ENCODE peak calls at places on chromosomes 13 and 19, in four cellular contexts. G is spleen, H is HAP-1, O is NCI-H460. I is an unnamed sample.

GRCh38 chr13:73138276-73138950 is 79.6 kb downstream of the KLF5 start:
- DNase-seq in G (no peak), H (no peak), O (no peak), I (no peak)

GRCh38 chr13:19589312-19589711 is 28.0 kb upstream of the TPTE2 start:
- DNase-seq in G (no peak), H (no peak), O (no peak), I (no peak)

GRCh38 chr19:1471514-1472107 is 7.4 kb downstream of the C19orf25 start:
- DNase-seq in G (no peak), H (no peak), O (no peak), I (no peak)

GRCh38 chr13:60158321-60158801 is 5.4 kb downstream of the DIAPH3 start:
- DNase-seq in G (no peak), H (peak), O (no peak), I (no peak)

GRCh38 chr19:4496304-4496703 is 22.0 kb downstream of the PLIN4 start:
- DNase-seq in G (no peak), H (no peak), O (no peak), I (no peak)

GRCh38 chr19:58037927-58038687 is 4.3 kb downstream of the ZSCAN1 start:
- DNase-seq in G (no peak), H (no peak), O (no peak), I (no peak)

GRCh38 chr19:56108447-56109195 is 12.5 kb downstream of the ZNF787 start:
- DNase-seq in G (no peak), H (no peak), O (no peak), I (peak)

GRCh38 chr19:58328999-58329398 is 2.2 kb downstream of the ZSCAN22 start:
- DNase-seq in G (no peak), H (peak), O (no peak), I (no peak)

GRCh38 chr13:83215627-83216026 is 666.6 kb downstream of the SLITRK1 start:
- DNase-seq in G (no peak), H (no peak), O (no peak), I (no peak)

GRCh38 chr13:29868581-29868980 is 18.2 kb upstream of the UBL3 start:
- DNase-seq in G (no peak), H (no peak), O (no peak), I (no peak)

GRCh38 chr19:48176226-48176625 is 5.7 kb downstream of the ZSWIM9 start:
- DNase-seq in G (no peak), H (no peak), O (no peak), I (no peak)

GRCh38 chr13:34207334-34207733 is 389.4 kb downstream of the RFC3 start:
- DNase-seq in G (no peak), H (no peak), O (no peak), I (no peak)

GRCh38 chr13:21060827-21061076 is 634 bp downstream of the LATS2 start:
- DNase-seq in G (no peak), H (no peak), O (no peak), I (no peak)

GRCh38 chr19:1150333-1151036 is 23.6 kb downstream of the SBNO2 start:
- DNase-seq in G (no peak), H (no peak), O (no peak), I (no peak)

GRCh38 chr13:43079392-43079931 is 56.1 kb downstream of the DNAJC15 start:
- DNase-seq in G (no peak), H (no peak), O (no peak), I (no peak)

GRCh38 chr13:43446126-43446525 is 340.6 kb downstream of the ENOX1 start:
- DNase-seq in G (no peak), H (no peak), O (no peak), I (no peak)

GRCh38 chr19:1355258-1355973 is 28.3 kb upstream of the NDUFS7 start:
- DNase-seq in G (no peak), H (no peak), O (no peak), I (no peak)

GRCh38 chr13:84096221-84096620 is 213.9 kb upstream of the SLITRK1 start:
- DNase-seq in G (no peak), H (no peak), O (no peak), I (no peak)

GRCh38 chr13:27792393-27793218 is at the start of gene GSX1:
- DNase-seq in G (peak), H (peak), O (peak), I (peak)

GRCh38 chr19:53868091-53868891 is 608 bp downstream of the MYADM start:
- DNase-seq in G (peak), H (no peak), O (no peak), I (peak)

GRCh38 chr19:38199340-38199739 is 24.7 kb downstream of the DPF1 start:
- DNase-seq in G (no peak), H (no peak), O (no peak), I (no peak)

GRCh38 chr13:113579686-113580085 is 4.9 kb upstream of the TFDP1 start:
- DNase-seq in G (peak), H (no peak), O (no peak), I (peak)

GRCh38 chr13:111468037-111468959 is 147.9 kb downstream of the TEX29 start:
- DNase-seq in G (no peak), H (no peak), O (no peak), I (no peak)

GRCh38 chr13:30355405-30355741 is 48.0 kb upstream of the KATNAL1 start:
- DNase-seq in G (peak), H (no peak), O (no peak), I (peak)

GRCh38 chr19:21848706-21849105 is 12.7 kb upstream of the ZNF43 start:
- DNase-seq in G (no peak), H (no peak), O (no peak), I (no peak)

GRCh38 chr13:40440990-40441820 is 225.2 kb downstream of the FOXO1 start:
- DNase-seq in G (peak), H (no peak), O (no peak), I (peak)

GRCh38 chr19:2494447-2495129 is 18.7 kb downstream of the GADD45B start:
- DNase-seq in G (peak), H (peak), O (no peak), I (peak)

GRCh38 chr13:111393221-111393790 is 72.9 kb downstream of the TEX29 start:
- DNase-seq in G (peak), H (no peak), O (no peak), I (no peak)

GRCh38 chr19:798415-799075 is 1.3 kb downstream of the PTBP1 start:
- DNase-seq in G (peak), H (no peak), O (no peak), I (no peak)

GRCh38 chr19:45863840-45864628 is at the start of gene FOXA3:
- DNase-seq in G (peak), H (no peak), O (no peak), I (peak)

GRCh38 chr19:787551-787950 is 9.7 kb upstream of the PTBP1 start:
- DNase-seq in G (no peak), H (no peak), O (no peak), I (no peak)

GRCh38 chr13:66691149-66691548 is 539.0 kb downstream of the PCDH9 start:
- DNase-seq in G (no peak), H (no peak), O (no peak), I (no peak)

GRCh38 chr19:4371898-4372629 is 28.3 kb downstream of the SH3GL1 start:
- DNase-seq in G (no peak), H (no peak), O (no peak), I (no peak)

GRCh38 chr13:33111414-33112110 is 95.3 kb downstream of the KL start:
- DNase-seq in G (no peak), H (no peak), O (no peak), I (no peak)